ENCODE peak calls at places on chromosomes 16 and 17, in five cellular contexts. I, F, X, Y and T are unnamed samples.

GRCh38 chr16:67162439-67163163 is 1.9 kb upstream of the HSF4 start:
- DNase-seq in Y (no peak), I (no peak), F (no peak), X (no peak), T (no peak)

GRCh38 chr17:614637-615546 is 99.7 kb downstream of the VPS53 start:
- DNase-seq in Y (no peak), X (no peak), I (no peak), F (no peak), T (no peak)

GRCh38 chr16:49827806-49828428 is 28.0 kb downstream of the ZNF423 start:
- DNase-seq in F (no peak), X (no peak), Y (no peak), I (no peak), T (no peak)

GRCh38 chr17:44829558-44830358 is at the start of gene GJC1:
- DNase-seq in Y (no peak), X (no peak), I (no peak), F (peak), T (peak)

GRCh38 chr17:12627776-12628491 is 37.8 kb upstream of the MYOCD start:
- DNase-seq in Y (no peak), I (no peak), F (no peak), X (no peak), T (no peak)

GRCh38 chr16:56861092-56861610 is 3.9 kb upstream of the SLC12A3 start:
- DNase-seq in X (no peak), Y (no peak), I (no peak), F (no peak), T (peak)

GRCh38 chr17:40320771-40321501 is 12.0 kb downstream of the RARA start:
- DNase-seq in X (no peak), Y (no peak), F (no peak), I (peak), T (no peak)

GRCh38 chr17:31597646-31598387 is 206.3 kb downstream of the RAB11FIP4 start:
- DNase-seq in X (no peak), Y (no peak), F (no peak), I (no peak), T (no peak)

GRCh38 chr17:4949321-4950074 is 1.2 kb upstream of the PFN1 start:
- DNase-seq in F (peak), X (no peak), Y (no peak), I (peak), T (peak)

GRCh38 chr17:50502643-50502990 is 5.6 kb upstream of the MYCBPAP start:
- DNase-seq in F (no peak), I (no peak), X (no peak), Y (no peak), T (no peak)

GRCh38 chr17:50499722-50500121 is 8.5 kb upstream of the MYCBPAP start:
- DNase-seq in Y (no peak), I (no peak), F (no peak), X (no peak), T (no peak)

GRCh38 chr17:50501906-50502642 is 6.2 kb upstream of the MYCBPAP start:
- DNase-seq in Y (no peak), I (no peak), X (no peak), F (no peak), T (no peak)

GRCh38 chr17:50499270-50499669 is 9.0 kb upstream of the MYCBPAP start:
- DNase-seq in F (no peak), Y (no peak), I (no peak), X (no peak), T (no peak)

DNA sequence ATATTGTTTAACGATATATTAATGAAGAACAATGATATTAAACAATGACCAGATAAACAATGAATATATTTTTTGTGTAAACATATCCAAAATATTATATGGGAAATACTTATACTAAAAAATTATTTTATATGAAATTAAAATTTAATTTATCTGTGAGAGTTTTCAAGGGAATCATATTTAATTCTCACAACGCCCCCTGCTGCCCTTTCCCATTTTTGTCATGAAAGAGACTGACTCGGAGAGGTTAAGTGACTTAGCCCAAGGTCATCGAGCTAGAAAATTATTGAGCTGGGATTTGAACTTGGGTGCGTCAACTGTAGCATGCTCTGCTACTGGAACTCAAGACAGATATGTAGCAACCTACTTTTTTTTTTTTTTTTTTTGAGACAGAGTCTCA is 7.2 kb upstream of the MYCBPAP start:
- DNase-seq in I (peak), X (no peak), F (no peak), Y (no peak), T (no peak)
- TF ChIP-seq CTCF in I (peak), X (peak), F (peak), Y (peak), T (no peak)

DNA sequence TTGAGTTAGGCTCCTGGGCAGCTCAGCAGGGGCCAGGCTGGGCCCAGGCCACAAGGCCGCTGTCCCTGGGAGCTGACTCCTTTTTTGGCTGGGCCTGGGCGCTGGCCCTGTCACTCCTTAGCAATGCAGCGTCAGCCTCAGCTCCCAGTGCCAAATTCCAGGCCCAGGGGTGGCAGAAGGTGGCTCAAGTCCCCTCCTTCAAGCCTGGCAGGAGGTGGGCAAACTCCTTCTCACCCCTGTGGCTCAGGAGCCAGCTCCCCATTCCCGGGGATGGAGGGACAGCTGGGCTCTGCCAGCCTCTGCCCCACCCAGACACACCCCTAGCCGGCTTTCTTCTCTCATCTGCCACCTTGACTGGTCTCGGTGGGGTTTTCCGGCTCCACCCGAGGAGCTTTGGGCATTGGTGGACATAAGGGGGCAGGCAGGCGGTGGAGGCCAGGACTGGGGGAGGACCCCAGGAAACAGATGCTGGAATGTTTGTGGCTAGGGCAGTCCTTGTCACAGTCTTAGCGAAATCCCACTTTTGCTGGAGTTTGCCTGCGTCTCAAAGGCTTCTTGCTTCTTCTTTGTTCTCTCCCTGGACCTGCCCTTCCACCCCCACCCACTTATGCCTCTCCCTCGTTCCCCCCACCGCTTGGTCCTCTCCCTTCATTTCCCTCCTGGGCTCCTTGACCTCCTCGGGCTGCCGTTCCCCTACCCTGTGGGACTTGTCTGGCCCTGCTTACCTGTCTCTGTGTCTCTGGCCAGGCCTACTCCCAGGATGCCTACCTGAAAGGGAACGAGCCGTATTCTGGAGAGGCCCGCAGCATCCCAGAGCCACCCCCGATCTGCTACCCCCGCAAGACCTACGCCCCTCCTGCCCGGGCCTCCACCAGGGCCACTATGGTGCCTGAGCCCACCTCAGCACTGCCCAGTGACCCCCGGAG is 37.4 kb downstream of the ARHGAP23 start:
- DNase-seq in Y (no peak), F (peak), X (no peak), I (no peak), T (peak)
- TF ChIP-seq CTCF in Y (no peak), F (no peak), X (no peak), I (no peak), T (no peak)

GRCh38 chr17:75034236-75034908 is 12.4 kb downstream of the ATP5PD start:
- DNase-seq in I (peak), X (no peak), Y (peak), F (peak), T (peak)
- TF ChIP-seq CTCF in I (no peak), X (peak), Y (no peak), F (no peak), T (peak)

DNA sequence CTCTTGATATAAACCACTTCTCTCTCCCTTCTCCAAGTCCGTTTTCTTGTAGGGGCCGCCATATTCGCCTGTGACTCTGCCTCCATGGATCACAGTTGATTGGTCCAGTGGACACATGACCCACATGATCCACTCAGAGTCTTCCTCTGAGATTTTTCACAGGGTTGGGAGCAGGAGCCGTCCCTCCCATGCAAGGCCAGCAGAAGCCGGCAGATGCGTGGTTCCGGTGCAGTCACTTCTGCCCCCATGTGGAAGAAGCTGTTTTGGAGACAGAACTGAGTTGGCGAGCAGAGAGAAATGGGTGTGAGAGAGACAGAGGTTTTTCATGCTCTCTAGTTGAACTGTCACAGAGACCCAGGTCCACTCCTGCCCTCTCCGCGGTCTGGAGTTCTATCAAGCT is 83.3 kb downstream of the C16orf95 start:
- DNase-seq in Y (no peak), F (no peak), X (no peak), I (no peak), T (no peak)
- TF ChIP-seq CTCF in Y (peak), F (no peak), X (peak), I (no peak), T (no peak)

DNA sequence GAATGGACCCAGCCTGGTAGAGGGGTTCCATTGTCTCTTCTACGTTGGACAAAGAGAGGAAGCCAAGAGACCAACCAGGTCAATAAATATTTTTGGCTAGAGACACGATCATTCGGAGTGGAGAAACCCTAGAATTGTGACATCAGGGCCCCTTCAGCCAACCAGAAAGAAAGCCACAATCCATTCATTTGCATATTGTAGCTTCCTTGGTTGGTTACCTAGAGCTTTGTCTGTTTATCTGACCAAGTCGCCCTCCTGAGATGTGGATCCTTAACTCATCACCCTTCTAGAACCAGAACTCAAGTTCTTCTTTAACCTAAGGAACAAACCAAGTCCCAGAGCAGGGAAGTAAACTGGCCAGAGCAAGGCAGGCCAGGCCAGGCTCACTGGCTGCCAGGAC is at the start of gene CCDC182:
- DNase-seq in X (no peak), Y (no peak), F (no peak), I (no peak), T (no peak)
- TF ChIP-seq CTCF in X (no peak), Y (no peak), F (no peak), I (no peak), T (no peak)